ENCODE peak calls at places on chromosomes 2 and 18, in seven cellular contexts. One of them, this sample, is unnamed.

GRCh38 chr2:216620806-216621205 is 12.4 kb upstream of the IGFBP2 start:
- DNase-seq in AG10803: peak
- DNase-seq in SHP77: no peak
- DNase-seq in stimulated activated CD8-positive, alpha-beta memory T cell treated with anti-CD3 and anti-CD28 coated beads, Interleukin-15, amount 100 ng/mL, for 4 hours: no peak
- DNase-seq in AG04450: no peak
- DNase-seq in amygdala: no peak
- DNase-seq in AG04449: no peak
- DNase-seq in this sample: peak

GRCh38 chr2:156513219-156513618 is 77.0 kb downstream of the GPD2 start:
- DNase-seq in AG10803: no peak
- DNase-seq in SHP77: no peak
- DNase-seq in stimulated activated CD8-positive, alpha-beta memory T cell treated with anti-CD3 and anti-CD28 coated beads, Interleukin-15, amount 100 ng/mL, for 4 hours: no peak
- DNase-seq in AG04450: no peak
- DNase-seq in amygdala: no peak
- DNase-seq in AG04449: no peak
- DNase-seq in this sample: no peak

GRCh38 chr18:57441395-57441794 is 6.2 kb downstream of the ONECUT2 start:
- DNase-seq in AG10803: peak
- DNase-seq in SHP77: no peak
- DNase-seq in stimulated activated CD8-positive, alpha-beta memory T cell treated with anti-CD3 and anti-CD28 coated beads, Interleukin-15, amount 100 ng/mL, for 4 hours: no peak
- DNase-seq in AG04450: no peak
- DNase-seq in amygdala: no peak
- DNase-seq in AG04449: no peak
- DNase-seq in this sample: no peak

GRCh38 chr2:12348216-12348615 is 368.5 kb upstream of the TRIB2 start:
- DNase-seq in AG10803: no peak
- DNase-seq in SHP77: no peak
- DNase-seq in stimulated activated CD8-positive, alpha-beta memory T cell treated with anti-CD3 and anti-CD28 coated beads, Interleukin-15, amount 100 ng/mL, for 4 hours: no peak
- DNase-seq in AG04450: no peak
- DNase-seq in amygdala: no peak
- DNase-seq in AG04449: no peak
- DNase-seq in this sample: no peak

GRCh38 chr18:3081558-3081957 is 68.6 kb upstream of the LPIN2 start:
- DNase-seq in AG10803: no peak
- DNase-seq in SHP77: no peak
- DNase-seq in stimulated activated CD8-positive, alpha-beta memory T cell treated with anti-CD3 and anti-CD28 coated beads, Interleukin-15, amount 100 ng/mL, for 4 hours: no peak
- DNase-seq in AG04450: no peak
- DNase-seq in amygdala: no peak
- DNase-seq in AG04449: no peak
- DNase-seq in this sample: no peak

GRCh38 chr2:241358470-241358869 is 2.4 kb downstream of the FARP2 start:
- DNase-seq in AG10803: no peak
- DNase-seq in SHP77: no peak
- DNase-seq in stimulated activated CD8-positive, alpha-beta memory T cell treated with anti-CD3 and anti-CD28 coated beads, Interleukin-15, amount 100 ng/mL, for 4 hours: no peak
- DNase-seq in AG04450: no peak
- DNase-seq in amygdala: no peak
- DNase-seq in AG04449: no peak
- DNase-seq in this sample: no peak

GRCh38 chr2:207137922-207138321 is 27.8 kb downstream of the KLF7 start:
- DNase-seq in AG10803: no peak
- DNase-seq in SHP77: no peak
- DNase-seq in stimulated activated CD8-positive, alpha-beta memory T cell treated with anti-CD3 and anti-CD28 coated beads, Interleukin-15, amount 100 ng/mL, for 4 hours: no peak
- DNase-seq in AG04450: no peak
- DNase-seq in amygdala: no peak
- DNase-seq in AG04449: no peak
- DNase-seq in this sample: no peak

GRCh38 chr18:76461148-76461547 is 33.9 kb downstream of the ZNF516 start:
- DNase-seq in AG10803: no peak
- DNase-seq in SHP77: no peak
- DNase-seq in stimulated activated CD8-positive, alpha-beta memory T cell treated with anti-CD3 and anti-CD28 coated beads, Interleukin-15, amount 100 ng/mL, for 4 hours: no peak
- DNase-seq in AG04450: no peak
- DNase-seq in amygdala: no peak
- DNase-seq in AG04449: no peak
- DNase-seq in this sample: no peak

GRCh38 chr2:68466361-68466777 is 725 bp downstream of the FBXO48 start:
- DNase-seq in AG10803: peak
- DNase-seq in SHP77: no peak
- DNase-seq in stimulated activated CD8-positive, alpha-beta memory T cell treated with anti-CD3 and anti-CD28 coated beads, Interleukin-15, amount 100 ng/mL, for 4 hours: peak
- DNase-seq in AG04450: peak
- DNase-seq in amygdala: no peak
- DNase-seq in AG04449: no peak
- DNase-seq in this sample: peak

GRCh38 chr18:26040051-26040656 is 50.3 kb downstream of the SS18 start:
- DNase-seq in AG10803: no peak
- DNase-seq in SHP77: no peak
- DNase-seq in stimulated activated CD8-positive, alpha-beta memory T cell treated with anti-CD3 and anti-CD28 coated beads, Interleukin-15, amount 100 ng/mL, for 4 hours: no peak
- DNase-seq in AG04450: no peak
- DNase-seq in amygdala: no peak
- DNase-seq in AG04449: no peak
- DNase-seq in this sample: no peak

GRCh38 chr2:28408764-28409599 is 16.3 kb downstream of the FOSL2 start:
- DNase-seq in AG10803: peak
- DNase-seq in SHP77: no peak
- DNase-seq in stimulated activated CD8-positive, alpha-beta memory T cell treated with anti-CD3 and anti-CD28 coated beads, Interleukin-15, amount 100 ng/mL, for 4 hours: peak
- DNase-seq in AG04450: no peak
- DNase-seq in amygdala: no peak
- DNase-seq in AG04449: no peak
- DNase-seq in this sample: no peak